ENCODE peak calls at places on chromosome 18, in eight cellular contexts. One of them, this sample, is unnamed.

GRCh38 chr18:44325903-44326650 is 354.6 kb upstream of the SETBP1 start:
- DNase-seq in bronchial epithelial cell: peak; percentile 62
- DNase-seq in transverse colon: peak; percentile 66
- DNase-seq in IMR-90: peak; percentile 61
- DNase-seq in dermis blood vessel endothelial cell: peak; percentile 39
- DNase-seq in astrocyte of the hippocampus: peak; percentile 71
- DNase-seq in glutamatergic neuron: peak; percentile 75
- DNase-seq in HFF-Myc: peak; percentile 55
- DNase-seq in this sample: no peak

GRCh38 chr18:50594931-50595330 is 35.0 kb downstream of the MAPK4 start:
- DNase-seq in dermis blood vessel endothelial cell: no peak
- DNase-seq in glutamatergic neuron: no peak
- DNase-seq in transverse colon: peak; percentile 18
- DNase-seq in bronchial epithelial cell: peak; percentile 93
- DNase-seq in astrocyte of the hippocampus: no peak
- DNase-seq in HFF-Myc: no peak
- DNase-seq in IMR-90: no peak
- DNase-seq in this sample: no peak

GRCh38 chr18:3508576-3509559 is 58.9 kb downstream of the TGIF1 start:
- DNase-seq in astrocyte of the hippocampus: no peak
- DNase-seq in transverse colon: no peak
- DNase-seq in dermis blood vessel endothelial cell: no peak
- DNase-seq in glutamatergic neuron: peak; percentile 31
- DNase-seq in bronchial epithelial cell: peak; percentile 42
- DNase-seq in HFF-Myc: no peak
- DNase-seq in IMR-90: no peak
- DNase-seq in this sample: no peak

GRCh38 chr18:32470136-32470712 is 458 bp downstream of the GAREM1 start:
- DNase-seq in glutamatergic neuron: peak; percentile 62
- DNase-seq in transverse colon: peak; percentile 40
- DNase-seq in bronchial epithelial cell: no peak
- DNase-seq in dermis blood vessel endothelial cell: peak; percentile 49
- DNase-seq in astrocyte of the hippocampus: peak; percentile 78
- DNase-seq in HFF-Myc: no peak
- DNase-seq in IMR-90: peak; percentile 17
- DNase-seq in this sample: peak; percentile 1

GRCh38 chr18:60549338-60549960 is 176.9 kb upstream of the MC4R start:
- DNase-seq in transverse colon: no peak
- DNase-seq in dermis blood vessel endothelial cell: peak; percentile 78
- DNase-seq in IMR-90: peak; percentile 78
- DNase-seq in HFF-Myc: peak; percentile 41
- DNase-seq in bronchial epithelial cell: peak; percentile 74
- DNase-seq in astrocyte of the hippocampus: peak; percentile 71
- DNase-seq in glutamatergic neuron: no peak
- DNase-seq in this sample: no peak

GRCh38 chr18:68438983-68439382 is 275.9 kb downstream of the TMX3 start:
- DNase-seq in astrocyte of the hippocampus: peak; percentile 26
- DNase-seq in dermis blood vessel endothelial cell: no peak
- DNase-seq in glutamatergic neuron: no peak
- DNase-seq in bronchial epithelial cell: peak; percentile 57
- DNase-seq in transverse colon: no peak
- DNase-seq in HFF-Myc: no peak
- DNase-seq in IMR-90: peak; percentile 81
- DNase-seq in this sample: no peak

GRCh38 chr18:35117951-35118411 is 76.8 kb downstream of the MAPRE2 start:
- DNase-seq in astrocyte of the hippocampus: peak; percentile 64
- DNase-seq in dermis blood vessel endothelial cell: no peak
- DNase-seq in transverse colon: no peak
- DNase-seq in HFF-Myc: no peak
- DNase-seq in IMR-90: peak; percentile 70
- DNase-seq in glutamatergic neuron: no peak
- DNase-seq in bronchial epithelial cell: no peak
- DNase-seq in this sample: no peak

GRCh38 chr18:72727038-72727690 is 140.6 kb downstream of the NETO1 start:
- DNase-seq in glutamatergic neuron: no peak
- DNase-seq in HFF-Myc: no peak
- DNase-seq in bronchial epithelial cell: peak; percentile 60
- DNase-seq in transverse colon: no peak
- DNase-seq in dermis blood vessel endothelial cell: no peak
- DNase-seq in IMR-90: no peak
- DNase-seq in astrocyte of the hippocampus: peak; percentile 2
- DNase-seq in this sample: no peak

GRCh38 chr18:14089781-14090180 is 42.5 kb downstream of the ZNF519 start:
- DNase-seq in astrocyte of the hippocampus: peak; percentile 25
- DNase-seq in IMR-90: peak; percentile 18
- DNase-seq in glutamatergic neuron: no peak
- DNase-seq in bronchial epithelial cell: no peak
- DNase-seq in HFF-Myc: no peak
- DNase-seq in dermis blood vessel endothelial cell: no peak
- DNase-seq in transverse colon: no peak
- DNase-seq in this sample: no peak

GRCh38 chr18:70015127-70015526 is 67.5 kb upstream of the CD226 start:
- DNase-seq in HFF-Myc: no peak
- DNase-seq in dermis blood vessel endothelial cell: no peak
- DNase-seq in IMR-90: no peak
- DNase-seq in glutamatergic neuron: no peak
- DNase-seq in astrocyte of the hippocampus: no peak
- DNase-seq in transverse colon: no peak
- DNase-seq in bronchial epithelial cell: no peak
- DNase-seq in this sample: no peak

GRCh38 chr18:12086677-12087482 is 6.8 kb upstream of the ANKRD62 start:
- DNase-seq in bronchial epithelial cell: no peak
- DNase-seq in glutamatergic neuron: no peak
- DNase-seq in IMR-90: no peak
- DNase-seq in astrocyte of the hippocampus: no peak
- DNase-seq in dermis blood vessel endothelial cell: no peak
- DNase-seq in HFF-Myc: no peak
- DNase-seq in transverse colon: no peak
- DNase-seq in this sample: no peak

GRCh38 chr18:80204142-80204541 is 43.2 kb downstream of the PARD6G start:
- DNase-seq in HFF-Myc: no peak
- DNase-seq in astrocyte of the hippocampus: no peak
- DNase-seq in bronchial epithelial cell: no peak
- DNase-seq in dermis blood vessel endothelial cell: no peak
- DNase-seq in glutamatergic neuron: no peak
- DNase-seq in IMR-90: no peak
- DNase-seq in transverse colon: no peak
- DNase-seq in this sample: no peak

GRCh38 chr18:77051581-77052296 is 80.8 kb downstream of the MBP start:
- DNase-seq in glutamatergic neuron: no peak
- DNase-seq in astrocyte of the hippocampus: no peak
- DNase-seq in IMR-90: no peak
- DNase-seq in transverse colon: no peak
- DNase-seq in HFF-Myc: no peak
- DNase-seq in bronchial epithelial cell: no peak
- DNase-seq in dermis blood vessel endothelial cell: no peak
- DNase-seq in this sample: no peak

GRCh38 chr18:76822510-76823165 is at the start of gene ZNF236:
- DNase-seq in bronchial epithelial cell: no peak
- DNase-seq in HFF-Myc: no peak
- DNase-seq in glutamatergic neuron: peak; percentile 85
- DNase-seq in IMR-90: peak; percentile 77
- DNase-seq in transverse colon: peak; percentile 79
- DNase-seq in astrocyte of the hippocampus: peak; percentile 92
- DNase-seq in dermis blood vessel endothelial cell: peak; percentile 87
- DNase-seq in this sample: peak; percentile 84

GRCh38 chr18:43029414-43029813 is 86.1 kb downstream of the RIT2 start:
- DNase-seq in glutamatergic neuron: no peak
- DNase-seq in dermis blood vessel endothelial cell: no peak
- DNase-seq in HFF-Myc: no peak
- DNase-seq in astrocyte of the hippocampus: no peak
- DNase-seq in IMR-90: no peak
- DNase-seq in transverse colon: no peak
- DNase-seq in bronchial epithelial cell: no peak
- DNase-seq in this sample: no peak

GRCh38 chr18:48100168-48100495 is 169.7 kb upstream of the SMAD2 start:
- DNase-seq in HFF-Myc: no peak
- DNase-seq in glutamatergic neuron: no peak
- DNase-seq in dermis blood vessel endothelial cell: no peak
- DNase-seq in astrocyte of the hippocampus: no peak
- DNase-seq in IMR-90: no peak
- DNase-seq in bronchial epithelial cell: no peak
- DNase-seq in transverse colon: no peak
- DNase-seq in this sample: no peak

GRCh38 chr18:74734013-74734444 is 136.4 kb downstream of the ZNF407 start:
- DNase-seq in astrocyte of the hippocampus: no peak
- DNase-seq in dermis blood vessel endothelial cell: no peak
- DNase-seq in IMR-90: no peak
- DNase-seq in bronchial epithelial cell: no peak
- DNase-seq in transverse colon: no peak
- DNase-seq in glutamatergic neuron: no peak
- DNase-seq in HFF-Myc: no peak
- DNase-seq in this sample: no peak

GRCh38 chr18:45071959-45072358 is 391.3 kb downstream of the SETBP1 start:
- DNase-seq in bronchial epithelial cell: no peak
- DNase-seq in transverse colon: no peak
- DNase-seq in glutamatergic neuron: no peak
- DNase-seq in IMR-90: no peak
- DNase-seq in astrocyte of the hippocampus: no peak
- DNase-seq in HFF-Myc: no peak
- DNase-seq in dermis blood vessel endothelial cell: no peak
- DNase-seq in this sample: no peak

GRCh38 chr18:79897940-79898625 is 53.4 kb downstream of the SLC66A2 start:
- DNase-seq in astrocyte of the hippocampus: no peak
- DNase-seq in glutamatergic neuron: no peak
- DNase-seq in bronchial epithelial cell: no peak
- DNase-seq in IMR-90: no peak
- DNase-seq in dermis blood vessel endothelial cell: no peak
- DNase-seq in HFF-Myc: no peak
- DNase-seq in transverse colon: peak; percentile 6
- DNase-seq in this sample: no peak

GRCh38 chr18:76564117-76564516 is 69.1 kb upstream of the ZNF516 start:
- DNase-seq in dermis blood vessel endothelial cell: no peak
- DNase-seq in glutamatergic neuron: no peak
- DNase-seq in astrocyte of the hippocampus: peak; percentile 60
- DNase-seq in IMR-90: peak; percentile 89
- DNase-seq in bronchial epithelial cell: peak; percentile 98
- DNase-seq in HFF-Myc: no peak
- DNase-seq in transverse colon: no peak
- DNase-seq in this sample: no peak

GRCh38 chr18:65255417-65255816 is 495.4 kb upstream of the CDH7 start:
- DNase-seq in astrocyte of the hippocampus: no peak
- DNase-seq in HFF-Myc: no peak
- DNase-seq in IMR-90: no peak
- DNase-seq in glutamatergic neuron: no peak
- DNase-seq in bronchial epithelial cell: no peak
- DNase-seq in dermis blood vessel endothelial cell: no peak
- DNase-seq in transverse colon: no peak
- DNase-seq in this sample: no peak

GRCh38 chr18:9536354-9537152 is 61.2 kb downstream of the RALBP1 start:
- DNase-seq in HFF-Myc: no peak
- DNase-seq in bronchial epithelial cell: peak; percentile 86
- DNase-seq in astrocyte of the hippocampus: no peak
- DNase-seq in glutamatergic neuron: no peak
- DNase-seq in dermis blood vessel endothelial cell: no peak
- DNase-seq in transverse colon: no peak
- DNase-seq in IMR-90: peak; percentile 61
- DNase-seq in this sample: no peak

GRCh38 chr18:31723639-31723997 is 37.1 kb downstream of the SLC25A52 start:
- DNase-seq in dermis blood vessel endothelial cell: no peak
- DNase-seq in HFF-Myc: no peak
- DNase-seq in glutamatergic neuron: no peak
- DNase-seq in astrocyte of the hippocampus: peak; percentile 7
- DNase-seq in transverse colon: no peak
- DNase-seq in bronchial epithelial cell: no peak
- DNase-seq in IMR-90: no peak
- DNase-seq in this sample: no peak

GRCh38 chr18:76406791-76407190 is 88.3 kb downstream of the ZNF516 start:
- DNase-seq in dermis blood vessel endothelial cell: no peak
- DNase-seq in transverse colon: no peak
- DNase-seq in IMR-90: no peak
- DNase-seq in glutamatergic neuron: no peak
- DNase-seq in HFF-Myc: no peak
- DNase-seq in astrocyte of the hippocampus: no peak
- DNase-seq in bronchial epithelial cell: no peak
- DNase-seq in this sample: no peak

GRCh38 chr18:46182633-46183401 is 78.6 kb downstream of the HAUS1 start:
- DNase-seq in HFF-Myc: no peak
- DNase-seq in transverse colon: no peak
- DNase-seq in dermis blood vessel endothelial cell: no peak
- DNase-seq in astrocyte of the hippocampus: peak; percentile 40
- DNase-seq in bronchial epithelial cell: no peak
- DNase-seq in glutamatergic neuron: no peak
- DNase-seq in IMR-90: peak; percentile 34
- DNase-seq in this sample: no peak

GRCh38 chr18:58225101-58225500 is 181.1 kb downstream of the NEDD4L start:
- DNase-seq in glutamatergic neuron: no peak
- DNase-seq in IMR-90: no peak
- DNase-seq in HFF-Myc: no peak
- DNase-seq in dermis blood vessel endothelial cell: no peak
- DNase-seq in astrocyte of the hippocampus: no peak
- DNase-seq in bronchial epithelial cell: peak; percentile 66
- DNase-seq in transverse colon: no peak
- DNase-seq in this sample: no peak

GRCh38 chr18:77088977-77089795 is 43.4 kb downstream of the MBP start:
- DNase-seq in IMR-90: no peak
- DNase-seq in transverse colon: no peak
- DNase-seq in bronchial epithelial cell: peak; percentile 60
- DNase-seq in glutamatergic neuron: no peak
- DNase-seq in HFF-Myc: no peak
- DNase-seq in dermis blood vessel endothelial cell: no peak
- DNase-seq in astrocyte of the hippocampus: no peak
- DNase-seq in this sample: no peak

GRCh38 chr18:7367336-7367735 is 136.4 kb downstream of the LRRC30 start:
- DNase-seq in IMR-90: no peak
- DNase-seq in transverse colon: no peak
- DNase-seq in dermis blood vessel endothelial cell: peak; percentile 28
- DNase-seq in glutamatergic neuron: no peak
- DNase-seq in HFF-Myc: no peak
- DNase-seq in bronchial epithelial cell: no peak
- DNase-seq in astrocyte of the hippocampus: no peak
- DNase-seq in this sample: no peak

GRCh38 chr18:12276736-12277554 is 22.8 kb downstream of the CIDEA start:
- DNase-seq in transverse colon: no peak
- DNase-seq in HFF-Myc: no peak
- DNase-seq in bronchial epithelial cell: no peak
- DNase-seq in glutamatergic neuron: no peak
- DNase-seq in dermis blood vessel endothelial cell: no peak
- DNase-seq in astrocyte of the hippocampus: no peak
- DNase-seq in IMR-90: peak; percentile 18
- DNase-seq in this sample: no peak

GRCh38 chr18:56458770-56459450 is 179.5 kb downstream of the TXNL1 start:
- DNase-seq in bronchial epithelial cell: no peak
- DNase-seq in astrocyte of the hippocampus: no peak
- DNase-seq in HFF-Myc: no peak
- DNase-seq in IMR-90: no peak
- DNase-seq in transverse colon: no peak
- DNase-seq in dermis blood vessel endothelial cell: peak; percentile 84
- DNase-seq in glutamatergic neuron: no peak
- DNase-seq in this sample: no peak

GRCh38 chr18:28078849-28079248 is 98.1 kb downstream of the CDH2 start:
- DNase-seq in dermis blood vessel endothelial cell: no peak
- DNase-seq in IMR-90: peak; percentile 43
- DNase-seq in glutamatergic neuron: no peak
- DNase-seq in bronchial epithelial cell: no peak
- DNase-seq in HFF-Myc: no peak
- DNase-seq in astrocyte of the hippocampus: no peak
- DNase-seq in transverse colon: no peak
- DNase-seq in this sample: no peak

GRCh38 chr18:34121157-34121807 is 103.4 kb downstream of the NOL4 start:
- DNase-seq in dermis blood vessel endothelial cell: no peak
- DNase-seq in glutamatergic neuron: no peak
- DNase-seq in HFF-Myc: no peak
- DNase-seq in astrocyte of the hippocampus: peak; percentile 74
- DNase-seq in transverse colon: no peak
- DNase-seq in bronchial epithelial cell: peak; percentile 88
- DNase-seq in IMR-90: no peak
- DNase-seq in this sample: no peak

GRCh38 chr18:76274470-76275289 is 220.4 kb downstream of the ZNF516 start:
- DNase-seq in astrocyte of the hippocampus: peak; percentile 26
- DNase-seq in glutamatergic neuron: peak; percentile 68
- DNase-seq in bronchial epithelial cell: no peak
- DNase-seq in dermis blood vessel endothelial cell: no peak
- DNase-seq in HFF-Myc: no peak
- DNase-seq in IMR-90: no peak
- DNase-seq in transverse colon: no peak
- DNase-seq in this sample: no peak

GRCh38 chr18:78777992-78778391 is 201.6 kb upstream of the SALL3 start:
- DNase-seq in transverse colon: no peak
- DNase-seq in HFF-Myc: no peak
- DNase-seq in IMR-90: no peak
- DNase-seq in astrocyte of the hippocampus: no peak
- DNase-seq in bronchial epithelial cell: no peak
- DNase-seq in dermis blood vessel endothelial cell: no peak
- DNase-seq in glutamatergic neuron: no peak
- DNase-seq in this sample: no peak

This sample was measured in immature natural killer cell.